ENCODE peak calls at places on chromosomes 6 and 20, in five cellular contexts. S, K, H, L and F are unnamed samples.

GRCh38 chr20:45154183-45154582 is 20.5 kb upstream of the PI3 start:
- DNase-seq in H (no peak), S (no peak), K (no peak), L (no peak), F (no peak)

GRCh38 chr6:97443408-97444080 is 160.5 kb upstream of the MMS22L start:
- DNase-seq in K (no peak), H (no peak), L (no peak), S (no peak), F (no peak)

GRCh38 chr20:40805592-40805991 is 116.6 kb upstream of the MAFB start:
- DNase-seq in S (no peak), L (no peak), K (no peak), H (no peak), F (no peak)

GRCh38 chr6:39847216-39847615 is 55.0 kb downstream of the DAAM2 start:
- DNase-seq in H (no peak), S (no peak), L (no peak), K (no peak), F (no peak)

GRCh38 chr6:20340459-20340858 is 61.2 kb upstream of the E2F3 start:
- DNase-seq in H (no peak), S (no peak), L (no peak), K (no peak), F (no peak)

GRCh38 chr6:5636210-5637030 is 370.3 kb downstream of the NRN1 start:
- DNase-seq in S (no peak), H (no peak), L (no peak), K (no peak), F (no peak)

GRCh38 chr6:72876256-72876655 is 254.4 kb downstream of the KCNQ5 start:
- DNase-seq in H (no peak), K (no peak), L (no peak), S (no peak), F (no peak)

GRCh38 chr6:160505970-160506369 is 157.8 kb downstream of the SLC22A3 start:
- DNase-seq in H (no peak), S (no peak), L (no peak), K (no peak), F (no peak)

GRCh38 chr6:98833101-98834059 is 994 bp upstream of the POU3F2 start:
- DNase-seq in S (no peak), H (peak; percentile 80), L (peak; percentile 39), K (no peak), F (no peak)

GRCh38 chr20:32189691-32190607 is 17.6 kb downstream of the PLAGL2 start:
- DNase-seq in H (no peak), K (no peak), L (peak; percentile 52), S (peak; percentile 48), F (no peak)

GRCh38 chr6:19032486-19033295 is 645.5 kb downstream of the RNF144B start:
- DNase-seq in H (no peak), S (no peak), L (no peak), K (no peak), F (no peak)

GRCh38 chr6:52391599-52391998 is 28.5 kb upstream of the EFHC1 start:
- DNase-seq in K (no peak), L (no peak), S (no peak), H (no peak), F (no peak)

GRCh38 chr20:25160897-25161296 is 34.6 kb upstream of the ENTPD6 start:
- DNase-seq in L (no peak), S (no peak), H (no peak), K (no peak), F (no peak)

GRCh38 chr6:122839477-122839876 is 50.4 kb downstream of the SMPDL3A start:
- DNase-seq in S (peak; percentile 43), H (no peak), K (peak; percentile 60), L (peak; percentile 36), F (peak; percentile 55)

GRCh38 chr20:33884633-33885032 is 73.5 kb downstream of the CHMP4B start:
- DNase-seq in H (no peak), L (no peak), S (no peak), K (no peak), F (no peak)

GRCh38 chr6:10418862-10419748 is 4.2 kb upstream of the TFAP2A start:
- DNase-seq in L (no peak), S (no peak), H (peak; percentile 74), K (no peak), F (no peak)
- H3K4me3 ChIP-seq in L (no peak overlapping the region), S (no peak overlapping the region), H (no peak overlapping the region), K (no peak overlapping the region), F (peak overlapping the region; percentile 68)

DNA sequence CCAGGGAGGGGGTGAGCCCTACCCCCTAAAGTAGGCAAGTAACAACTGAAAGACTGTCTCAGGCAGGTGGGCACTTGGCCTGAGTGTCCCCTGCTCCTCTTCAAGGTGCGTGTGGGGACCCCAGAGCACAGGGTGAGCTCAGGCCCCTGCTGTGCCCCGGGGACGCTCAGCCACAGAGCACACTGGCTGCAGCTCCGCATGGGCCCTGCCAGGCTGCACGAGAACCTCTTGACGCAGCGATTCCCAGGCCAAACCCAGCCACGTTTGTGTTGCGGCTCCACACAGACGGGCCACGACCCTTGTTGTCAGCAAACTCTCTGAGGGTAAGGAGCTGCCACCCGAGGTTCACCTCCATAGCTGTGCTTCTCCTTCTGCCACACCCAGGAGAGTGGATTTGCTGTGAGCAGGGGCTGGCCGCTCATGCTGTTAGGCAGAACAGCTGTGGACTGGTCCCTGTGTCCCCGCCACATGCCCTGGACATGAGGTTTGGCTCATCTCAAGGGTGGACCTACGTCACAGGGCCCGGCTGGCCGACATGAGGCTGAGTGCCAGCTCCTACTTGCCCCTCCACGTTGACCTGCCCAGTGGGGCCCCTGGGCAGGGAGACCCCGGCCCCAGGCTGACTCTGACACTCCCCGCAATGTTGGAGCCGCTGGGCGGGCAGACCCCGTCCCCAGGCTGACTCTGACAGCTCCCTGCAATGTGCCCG is 29.7 kb upstream of the GATA5 start:
- DNase-seq in S (no peak), K (no peak), L (no peak), H (no peak), F (no peak)
- H3K27ac ChIP-seq in S (no peak overlapping the region), K (no peak overlapping the region), L (no peak overlapping the region), H (no peak overlapping the region), F (no peak overlapping the region)

DNA sequence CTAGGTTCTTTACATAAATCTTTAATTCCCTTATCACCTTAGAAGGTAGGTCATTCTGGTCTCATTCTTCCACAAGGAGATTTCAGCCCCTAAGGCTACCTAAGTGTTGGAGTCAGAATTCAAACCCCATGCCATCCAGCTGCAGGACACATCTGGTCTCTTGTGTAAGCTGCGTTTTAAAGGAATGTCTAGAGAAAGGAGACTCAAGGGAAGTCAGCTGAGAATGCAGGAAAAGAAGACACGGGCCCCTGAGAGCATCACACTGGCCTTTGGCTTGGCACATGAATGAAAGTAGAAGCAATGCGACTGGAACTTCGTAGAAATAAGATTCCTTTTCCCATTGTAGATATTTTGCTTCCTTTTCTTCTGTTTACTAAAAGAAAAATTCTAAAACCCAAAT is 76.7 kb upstream of the SYNJ2 start:
- DNase-seq in K (no peak), L (no peak), S (no peak), H (no peak), F (no peak)
- H3K4me3 ChIP-seq in K (no peak overlapping the region), L (no peak overlapping the region), S (no peak overlapping the region), H (no peak overlapping the region), F (no peak overlapping the region)

GRCh38 chr6:36445651-36446050 is 2.9 kb downstream of the KCTD20 start:
- DNase-seq in L (no peak), H (no peak), S (no peak), K (no peak), F (no peak)
- H3K27ac ChIP-seq in L (no peak overlapping the region), H (no peak overlapping the region), S (no peak overlapping the region), K (no peak overlapping the region), F (no peak overlapping the region)